ENCODE peak calls at places on chromosomes 13 and 19, in five cellular contexts. One of them, this sample, is unnamed.
A peak's percentile ranks its signal among the peaks of the same experiment; 100 is the strongest.

GRCh38 chr19:51417107-51417806 is at the start of gene SIGLEC10:
- DNase-seq in AG08396: no peak
- DNase-seq in M059J: peak; percentile 35
- DNase-seq in stimulated activated CD4-positive, alpha-beta T cell treated with anti-CD3 and anti-CD28 coated beads, TNF-alpha, amount 100 ng/mL, for 4 hours: no peak
- DNase-seq in mucosa of gallbladder: peak; percentile 29
- DNase-seq in this sample: peak; percentile 66

GRCh38 chr13:20824762-20825161 is 51.0 kb upstream of the EEF1AKMT1 start:
- DNase-seq in AG08396: peak; percentile 41
- DNase-seq in M059J: peak; percentile 65
- DNase-seq in stimulated activated CD4-positive, alpha-beta T cell treated with anti-CD3 and anti-CD28 coated beads, TNF-alpha, amount 100 ng/mL, for 4 hours: no peak
- DNase-seq in mucosa of gallbladder: no peak
- DNase-seq in this sample: no peak

GRCh38 chr19:56080669-56081401 is 40.3 kb downstream of the ZNF787 start:
- DNase-seq in AG08396: peak; percentile 89
- DNase-seq in M059J: peak; percentile 58
- DNase-seq in stimulated activated CD4-positive, alpha-beta T cell treated with anti-CD3 and anti-CD28 coated beads, TNF-alpha, amount 100 ng/mL, for 4 hours: peak; percentile 47
- DNase-seq in mucosa of gallbladder: peak; percentile 76
- DNase-seq in this sample: peak; percentile 67

GRCh38 chr13:49171358-49171757 is 48.8 kb upstream of the MLNR start:
- DNase-seq in AG08396: no peak
- DNase-seq in M059J: no peak
- DNase-seq in stimulated activated CD4-positive, alpha-beta T cell treated with anti-CD3 and anti-CD28 coated beads, TNF-alpha, amount 100 ng/mL, for 4 hours: no peak
- DNase-seq in mucosa of gallbladder: no peak
- DNase-seq in this sample: no peak

GRCh38 chr19:40623403-40624239 is 22.5 kb downstream of the LTBP4 start:
- DNase-seq in AG08396: no peak
- DNase-seq in M059J: no peak
- DNase-seq in stimulated activated CD4-positive, alpha-beta T cell treated with anti-CD3 and anti-CD28 coated beads, TNF-alpha, amount 100 ng/mL, for 4 hours: no peak
- DNase-seq in mucosa of gallbladder: no peak
- DNase-seq in this sample: no peak

GRCh38 chr19:36113895-36114762 is 546 bp downstream of the POLR2I start:
- DNase-seq in AG08396: peak; percentile 50
- DNase-seq in M059J: peak; percentile 53
- DNase-seq in stimulated activated CD4-positive, alpha-beta T cell treated with anti-CD3 and anti-CD28 coated beads, TNF-alpha, amount 100 ng/mL, for 4 hours: no peak
- DNase-seq in mucosa of gallbladder: no peak
- DNase-seq in this sample: peak; percentile 38

GRCh38 chr13:46372071-46372470 is 15.0 kb downstream of the RUBCNL start:
- DNase-seq in AG08396: no peak
- DNase-seq in M059J: no peak
- DNase-seq in stimulated activated CD4-positive, alpha-beta T cell treated with anti-CD3 and anti-CD28 coated beads, TNF-alpha, amount 100 ng/mL, for 4 hours: no peak
- DNase-seq in mucosa of gallbladder: no peak
- DNase-seq in this sample: no peak

GRCh38 chr19:3034845-3035541 is 5.9 kb upstream of the TLE2 start:
- DNase-seq in AG08396: no peak
- DNase-seq in M059J: peak; percentile 66
- DNase-seq in stimulated activated CD4-positive, alpha-beta T cell treated with anti-CD3 and anti-CD28 coated beads, TNF-alpha, amount 100 ng/mL, for 4 hours: no peak
- DNase-seq in mucosa of gallbladder: peak; percentile 20
- DNase-seq in this sample: no peak

GRCh38 chr19:18437481-18438330 is at the start of gene ISYNA1:
- DNase-seq in AG08396: peak; percentile 70
- DNase-seq in M059J: no peak
- DNase-seq in stimulated activated CD4-positive, alpha-beta T cell treated with anti-CD3 and anti-CD28 coated beads, TNF-alpha, amount 100 ng/mL, for 4 hours: no peak
- DNase-seq in mucosa of gallbladder: peak; percentile 38
- DNase-seq in this sample: no peak

GRCh38 chr19:33392341-33393285 is 19.1 kb downstream of the CEBPG start:
- DNase-seq in AG08396: no peak
- DNase-seq in M059J: no peak
- DNase-seq in stimulated activated CD4-positive, alpha-beta T cell treated with anti-CD3 and anti-CD28 coated beads, TNF-alpha, amount 100 ng/mL, for 4 hours: no peak
- DNase-seq in mucosa of gallbladder: no peak
- DNase-seq in this sample: no peak

GRCh38 chr19:54684537-54684936 is 21.8 kb downstream of the LILRB4 start:
- DNase-seq in AG08396: peak; percentile 8
- DNase-seq in M059J: peak; percentile 42
- DNase-seq in stimulated activated CD4-positive, alpha-beta T cell treated with anti-CD3 and anti-CD28 coated beads, TNF-alpha, amount 100 ng/mL, for 4 hours: no peak
- DNase-seq in mucosa of gallbladder: peak; percentile 22
- DNase-seq in this sample: peak; percentile 46

GRCh38 chr19:14361824-14362223 is 19.4 kb upstream of the ADGRE5 start:
- DNase-seq in AG08396: no peak
- DNase-seq in M059J: peak; percentile 29
- DNase-seq in stimulated activated CD4-positive, alpha-beta T cell treated with anti-CD3 and anti-CD28 coated beads, TNF-alpha, amount 100 ng/mL, for 4 hours: no peak
- DNase-seq in mucosa of gallbladder: no peak
- DNase-seq in this sample: no peak

GRCh38 chr19:53991224-53992113 is at the start of gene CACNG6:
- DNase-seq in AG08396: peak; percentile 64
- DNase-seq in M059J: peak; percentile 63
- DNase-seq in stimulated activated CD4-positive, alpha-beta T cell treated with anti-CD3 and anti-CD28 coated beads, TNF-alpha, amount 100 ng/mL, for 4 hours: no peak
- DNase-seq in mucosa of gallbladder: no peak
- DNase-seq in this sample: peak; percentile 44

GRCh38 chr13:38804536-38804935 is 117.7 kb downstream of the FREM2 start:
- DNase-seq in AG08396: no peak
- DNase-seq in M059J: peak; percentile 14
- DNase-seq in stimulated activated CD4-positive, alpha-beta T cell treated with anti-CD3 and anti-CD28 coated beads, TNF-alpha, amount 100 ng/mL, for 4 hours: no peak
- DNase-seq in mucosa of gallbladder: no peak
- DNase-seq in this sample: peak; percentile 27

GRCh38 chr19:1445932-1446712 is 3.8 kb upstream of the APC2 start:
- DNase-seq in AG08396: peak; percentile 88
- DNase-seq in M059J: peak; percentile 45
- DNase-seq in stimulated activated CD4-positive, alpha-beta T cell treated with anti-CD3 and anti-CD28 coated beads, TNF-alpha, amount 100 ng/mL, for 4 hours: no peak
- DNase-seq in mucosa of gallbladder: no peak
- DNase-seq in this sample: peak; percentile 31

GRCh38 chr19:492091-492531 is 4.2 kb upstream of the MADCAM1 start:
- DNase-seq in AG08396: peak; percentile 50
- DNase-seq in M059J: no peak
- DNase-seq in stimulated activated CD4-positive, alpha-beta T cell treated with anti-CD3 and anti-CD28 coated beads, TNF-alpha, amount 100 ng/mL, for 4 hours: no peak
- DNase-seq in mucosa of gallbladder: no peak
- DNase-seq in this sample: no peak